ENCODE peak calls at places on chromosomes 7 and 10, in four cellular contexts. E is mesothelial cell of epicardium, I is psoas muscle, U is HepG2. T is an unnamed sample.

GRCh38 chr7:19294629-19295028 is 149.4 kb upstream of the FERD3L start:
- DNase-seq in I (no peak), U (no peak), E (no peak), T (peak; percentile 69)

GRCh38 chr7:70093496-70093895 is 495.2 kb downstream of the AUTS2 start:
- DNase-seq in U (no peak), I (no peak), E (no peak), T (no peak)

GRCh38 chr7:21429786-21430574 is 2.1 kb downstream of the SP4 start:
- DNase-seq in U (no peak), E (no peak), I (no peak), T (no peak)

GRCh38 chr7:24922099-24922773 is 57.7 kb downstream of the OSBPL3 start:
- DNase-seq in E (no peak), I (no peak), U (no peak), T (no peak)

GRCh38 chr7:138880881-138881577 is 83.0 kb upstream of the ATP6V0A4 start:
- DNase-seq in U (no peak), I (peak; percentile 50), E (no peak), T (no peak)

GRCh38 chr10:116868722-116869121 is 19.4 kb downstream of the ENO4 start:
- DNase-seq in I (no peak), U (no peak), E (no peak), T (no peak)

GRCh38 chr10:1050555-1050954 is 1.6 kb upstream of the IDI1 start:
- DNase-seq in I (no peak), E (no peak), U (peak; percentile 75), T (no peak)

GRCh38 chr10:83212632-83213349 is 926.5 kb upstream of the GHITM start:
- DNase-seq in I (no peak), U (no peak), E (no peak), T (peak; percentile 1)

GRCh38 chr10:119457966-119458766 is 84.4 kb downstream of the RGS10 start:
- DNase-seq in I (no peak), E (no peak), U (no peak), T (no peak)

GRCh38 chr7:44194069-44194468 is 4.8 kb upstream of the GCK start:
- DNase-seq in U (no peak), E (no peak), I (no peak), T (no peak)

GRCh38 chr10:71696635-71697326 is 22.8 kb downstream of the C10orf105 start:
- DNase-seq in U (peak; percentile 33), I (peak; percentile 64), E (peak; percentile 69), T (no peak)

GRCh38 chr10:35563266-35563891 is 41.8 kb upstream of the GJD4 start:
- DNase-seq in E (peak; percentile 60), I (peak; percentile 50), U (peak; percentile 64), T (peak; percentile 33)

GRCh38 chr7:70177166-70177565 is 578.9 kb downstream of the AUTS2 start:
- DNase-seq in E (no peak), I (no peak), U (no peak), T (no peak)

GRCh38 chr7:150974468-150975391 is 3.4 kb downstream of the KCNH2 start:
- DNase-seq in U (no peak), I (no peak), E (peak; percentile 63), T (no peak)
- TF ChIP-seq CTCF in U (peak; percentile 62), I (no peak), E (peak; percentile 51), T (peak; percentile 31)

GRCh38 chr7:132703742-132704141 is 127.5 kb upstream of the PLXNA4 start:
- DNase-seq in I (no peak), E (no peak), U (no peak), T (no peak)
- TF ChIP-seq CTCF in I (no peak), E (no peak), U (no peak), T (no peak)

DNA sequence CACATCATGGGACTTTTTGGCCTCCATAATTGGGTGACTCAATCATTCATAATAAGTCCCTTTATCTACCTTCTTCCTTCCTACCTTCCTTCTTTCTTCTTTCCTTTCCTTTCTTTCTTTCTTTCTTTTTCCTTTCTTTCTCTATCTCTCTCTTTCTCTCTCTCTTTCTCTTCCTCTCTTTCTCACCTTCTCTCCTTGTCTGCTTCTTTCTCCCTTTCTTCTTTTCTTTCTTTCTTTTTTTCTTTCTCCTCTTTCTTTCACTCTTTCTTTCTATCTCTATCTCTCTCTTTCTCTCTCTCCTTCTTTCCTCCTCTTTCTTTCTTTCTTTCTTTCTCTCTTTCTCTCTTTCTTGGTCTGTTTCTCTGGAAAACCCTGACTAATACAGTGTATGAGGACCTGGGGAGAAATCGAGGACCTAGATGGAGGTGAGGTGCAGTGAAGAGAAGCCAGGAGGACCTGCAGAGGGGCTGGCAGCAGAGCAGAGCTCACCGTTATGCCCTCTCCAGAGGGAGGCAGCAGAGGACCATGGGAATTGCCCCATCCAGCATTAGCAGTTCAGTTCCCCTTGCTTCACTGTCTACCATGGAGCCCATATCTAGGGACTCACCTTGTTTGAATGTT is 52.7 kb upstream of the BTRC start:
- DNase-seq in E (no peak), U (peak; percentile 51), I (peak; percentile 36), T (no peak)
- TF ChIP-seq CTCF in E (no peak), U (peak; percentile 87), I (peak; percentile 70), T (peak; percentile 50)

GRCh38 chr10:60817135-60817805 is 39.0 kb downstream of the CDK1 start:
- DNase-seq in I (no peak), U (no peak), E (no peak), T (no peak)
- TF ChIP-seq CTCF in I (no peak), U (no peak), E (no peak), T (no peak)

GRCh38 chr10:24360286-24361127 is 151.6 kb downstream of the KIAA1217 start:
- DNase-seq in E (peak; percentile 75), U (peak; percentile 50), I (peak; percentile 76), T (peak; percentile 61)
- TF ChIP-seq CTCF in E (peak; percentile 64), U (peak; percentile 78), I (peak; percentile 81), T (peak; percentile 80)

GRCh38 chr7:37920619-37921339 is at the start of gene EPDR1:
- DNase-seq in U (peak; percentile 74), E (peak; percentile 54), I (peak; percentile 73), T (no peak)
- TF ChIP-seq CTCF in U (no peak), E (no peak), I (peak; percentile 5), T (no peak)

GRCh38 chr7:27846388-27846787 is 106.4 kb downstream of the TAX1BP1 start:
- DNase-seq in I (no peak), E (no peak), U (no peak), T (no peak)

DNA sequence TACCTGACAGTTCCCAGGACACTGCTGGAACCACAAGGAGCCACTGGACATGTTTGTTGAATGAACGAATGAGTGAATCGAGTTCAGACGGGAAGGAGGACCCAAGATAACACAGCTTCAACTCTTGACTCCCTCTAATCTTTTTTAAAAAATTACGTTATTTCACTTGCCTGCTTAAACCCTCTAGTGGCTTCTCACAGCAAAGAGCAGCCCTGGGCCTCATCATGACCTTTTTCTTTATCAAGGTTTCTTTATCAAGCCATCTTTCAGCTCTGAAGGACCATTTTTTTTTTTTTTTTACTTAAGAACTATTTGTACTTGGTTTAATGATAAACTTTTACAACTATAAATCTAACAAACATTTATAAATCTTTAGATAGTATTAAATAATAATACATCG is 110.6 kb downstream of the TAX1BP1 start:
- DNase-seq in U (no peak), E (no peak), I (no peak), T (no peak)
- TF ChIP-seq CTCF in U (no peak), E (no peak), I (no peak), T (no peak)

GRCh38 chr10:31620236-31621151 is 301.5 kb downstream of the ZEB1 start:
- DNase-seq in U (no peak), E (no peak), I (peak; percentile 85), T (peak; percentile 89)
- TF ChIP-seq CTCF in U (peak; percentile 3), E (no peak), I (no peak), T (peak; percentile 65)